ENCODE peak calls at places on chromosomes 3 and 15, in five cellular contexts. W is AG04449, K is coronary artery, J is pancreas, G is fibroblast of mammary gland. X is an unnamed sample.
A peak's percentile ranks its signal among the peaks of the same experiment; 100 is the strongest.

GRCh38 chr3:52339612-52340011 is 23.5 kb downstream of the DNAH1 start:
- DNase-seq in W (peak; percentile 57), K (no peak), J (peak; percentile 39), G (peak; percentile 88), X (peak; percentile 88)

GRCh38 chr3:53728606-53729005 is 117.6 kb downstream of the CHDH start:
- DNase-seq in W (no peak), K (no peak), J (no peak), G (no peak), X (no peak)

GRCh38 chr3:143658869-143659268 is 189.4 kb downstream of the SLC9A9 start:
- DNase-seq in W (no peak), K (no peak), J (no peak), G (peak; percentile 29), X (peak; percentile 36)

GRCh38 chr3:126101521-126101982 is 17.6 kb upstream of the SLC41A3 start:
- DNase-seq in W (no peak), K (peak; percentile 74), J (no peak), G (no peak), X (no peak)

GRCh38 chr3:23865595-23866396 is 51.0 kb downstream of the NKIRAS1 start:
- DNase-seq in W (no peak), K (no peak), J (no peak), G (peak; percentile 32), X (peak; percentile 81)

GRCh38 chr3:121557426-121557934 is 10.3 kb upstream of the ARGFX start:
- DNase-seq in W (no peak), K (no peak), J (no peak), G (no peak), X (no peak)

GRCh38 chr3:72523409-72524172 is 324.7 kb downstream of the SHQ1 start:
- DNase-seq in W (no peak), K (no peak), J (no peak), G (no peak), X (no peak)

GRCh38 chr15:99228120-99228770 is 21.1 kb downstream of the TTC23 start:
- DNase-seq in W (no peak), K (no peak), J (no peak), G (no peak), X (no peak)

GRCh38 chr15:40941078-40941527 is 12.0 kb downstream of the DLL4 start:
- DNase-seq in W (no peak), K (no peak), J (no peak), G (no peak), X (no peak)

GRCh38 chr15:25905140-25905539 is 42.0 kb upstream of the ATP10A start:
- DNase-seq in W (peak; percentile 68), K (no peak), J (no peak), G (peak; percentile 96), X (peak; percentile 4)

GRCh38 chr3:189457201-189457607 is 174.0 kb upstream of the TP63 start:
- DNase-seq in W (no peak), K (no peak), J (no peak), G (peak; percentile 35), X (no peak)

GRCh38 chr15:58525926-58526538 is 94.2 kb downstream of the LIPC start:
- DNase-seq in W (no peak), K (no peak), J (no peak), G (no peak), X (no peak)

GRCh38 chr3:48403533-48404439 is 26.1 kb downstream of the PLXNB1 start:
- DNase-seq in W (no peak), K (no peak), J (peak; percentile 2), G (no peak), X (no peak)

GRCh38 chr15:74207652-74208440 is 5.3 kb upstream of the STRA6 start:
- DNase-seq in W (no peak), K (no peak), J (no peak), G (no peak), X (no peak)

GRCh38 chr3:28601291-28601690 is 252.7 kb upstream of the AZI2 start:
- DNase-seq in W (no peak), K (no peak), J (peak; percentile 13), G (no peak), X (no peak)

GRCh38 chr15:39403674-39404117 is 177.2 kb upstream of the THBS1 start:
- DNase-seq in W (peak; percentile 59), K (no peak), J (no peak), G (peak; percentile 68), X (peak; percentile 55)

GRCh38 chr15:68367226-68367625 is 64.7 kb downstream of the ITGA11 start:
- DNase-seq in W (no peak), K (no peak), J (no peak), G (no peak), X (no peak)

GRCh38 chr3:127542441-127542952 is 48.0 kb downstream of the TPRA1 start:
- DNase-seq in W (no peak), K (no peak), J (peak; percentile 36), G (no peak), X (no peak)

GRCh38 chr3:184299488-184300376 is 691 bp downstream of the PSMD2 start:
- DNase-seq in W (no peak), K (no peak), J (no peak), G (peak; percentile 65), X (peak; percentile 54)

GRCh38 chr15:89462198-89462912 is 34.0 kb downstream of the RHCG start:
- DNase-seq in W (no peak), K (no peak), J (peak; percentile 89), G (peak; percentile 50), X (peak; percentile 7)

GRCh38 chr15:70605606-70606410 is 157.6 kb downstream of the UACA start:
- DNase-seq in W (no peak), K (no peak), J (peak; percentile 88), G (peak; percentile 82), X (peak; percentile 78)

GRCh38 chr3:79729096-79729495 is 38.7 kb downstream of the ROBO1 start:
- DNase-seq in W (no peak), K (no peak), J (no peak), G (no peak), X (no peak)

GRCh38 chr15:72912121-72912520 is 128.6 kb upstream of the ADPGK start:
- DNase-seq in W (no peak), K (no peak), J (no peak), G (no peak), X (no peak)

GRCh38 chr15:95120595-95120994 is 889.2 kb downstream of the MCTP2 start:
- DNase-seq in W (no peak), K (no peak), J (no peak), G (no peak), X (no peak)

GRCh38 chr15:82298032-82298431 is 35.4 kb downstream of the SAXO2 start:
- DNase-seq in W (no peak), K (no peak), J (no peak), G (no peak), X (no peak)

GRCh38 chr15:34284937-34285336 is 52.6 kb downstream of the SLC12A6 start:
- DNase-seq in W (no peak), K (no peak), J (no peak), G (no peak), X (no peak)

GRCh38 chr15:89533861-89534544 is 37.6 kb upstream of the RHCG start:
- DNase-seq in W (no peak), K (no peak), J (no peak), G (peak; percentile 26), X (no peak)

GRCh38 chr15:51846463-51847230 is 17.2 kb downstream of the TMOD3 start:
- DNase-seq in W (no peak), K (no peak), J (no peak), G (peak; percentile 66), X (peak; percentile 78)

GRCh38 chr15:47507221-47507985 is 209.9 kb upstream of the SEMA6D start:
- DNase-seq in W (no peak), K (no peak), J (no peak), G (no peak), X (no peak)

GRCh38 chr15:27222479-27222878 is 251.5 kb downstream of the GABRG3 start:
- DNase-seq in W (peak; percentile 44), K (no peak), J (no peak), G (peak; percentile 54), X (peak; percentile 1)

GRCh38 chr3:23629181-23629893 is 176.4 kb upstream of the UBE2E1 start:
- DNase-seq in W (no peak), K (no peak), J (peak; percentile 6), G (peak; percentile 52), X (peak; percentile 71)

GRCh38 chr3:127759826-127760225 is 62.5 kb downstream of the MGLL start:
- DNase-seq in W (no peak), K (no peak), J (no peak), G (no peak), X (no peak)

GRCh38 chr3:187746059-187746453 is 788 bp upstream of the BCL6 start:
- DNase-seq in W (no peak), K (no peak), J (no peak), G (peak; percentile 21), X (peak; percentile 45)
- H3K4me3 ChIP-seq in W (peak overlapping the region; percentile 94), K (peak overlapping the region; percentile 84), J (peak overlapping the region; percentile 8), G (peak overlapping the region; percentile 99), X (peak overlapping the region; percentile 93)

DNA sequence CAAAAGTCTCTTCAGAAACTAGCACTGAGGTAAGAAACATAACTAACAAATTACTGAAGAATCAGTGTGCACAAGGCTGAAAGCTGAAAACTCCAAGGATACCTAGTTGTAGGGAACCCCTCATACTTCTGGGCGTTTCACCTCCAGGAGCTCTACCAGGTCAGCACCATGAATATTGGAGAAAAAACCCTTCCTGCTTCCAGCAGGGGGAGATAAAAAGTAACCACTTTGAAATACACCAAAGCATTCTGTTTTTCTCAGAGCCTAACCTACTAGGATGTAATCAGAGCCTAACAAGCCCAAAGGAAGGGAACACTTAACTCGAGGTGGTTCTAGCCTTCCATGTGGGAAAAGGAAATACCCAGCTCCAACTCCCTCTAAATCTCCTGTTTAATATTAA is 175.8 kb upstream of the MME start:
- DNase-seq in W (no peak), K (no peak), J (no peak), G (peak; percentile 59), X (peak; percentile 44)
- TF ChIP-seq CTCF in W (peak; percentile 22), K (no peak), J (no peak), G (peak; percentile 61), X (peak; percentile 62)

GRCh38 chr15:61621146-61621545 is 392.0 kb upstream of the RORA start:
- DNase-seq in W (no peak), K (no peak), J (peak; percentile 3), G (peak; percentile 40), X (no peak)
- H3K4me3 ChIP-seq in W (no peak overlapping the region), K (no peak overlapping the region), J (no peak overlapping the region), G (no peak overlapping the region), X (no peak overlapping the region)

GRCh38 chr15:75578948-75579908 is at the start of gene PTPN9:
- DNase-seq in W (no peak), K (peak; percentile 87), J (peak; percentile 66), G (peak; percentile 63), X (peak; percentile 80)
- TF ChIP-seq CTCF in W (peak; percentile 71), K (peak; percentile 22), J (peak; percentile 5), G (peak; percentile 20), X (peak; percentile 33)

GRCh38 chr15:31352283-31352880 is 25.7 kb downstream of the KLF13 start:
- DNase-seq in W (no peak), K (no peak), J (peak; percentile 92), G (no peak), X (no peak)

GRCh38 chr15:31350771-31351170 is 24.1 kb downstream of the KLF13 start:
- DNase-seq in W (no peak), K (no peak), J (no peak), G (no peak), X (no peak)

GRCh38 chr15:31353931-31354330 is 27.3 kb downstream of the KLF13 start:
- DNase-seq in W (no peak), K (no peak), J (no peak), G (no peak), X (peak; percentile 43)

GRCh38 chr15:31349233-31350141 is 22.9 kb downstream of the KLF13 start:
- DNase-seq in W (no peak), K (no peak), J (no peak), G (peak; percentile 47), X (no peak)

GRCh38 chr15:31352911-31353811 is 26.5 kb downstream of the KLF13 start:
- DNase-seq in W (peak; percentile 67), K (peak; percentile 84), J (peak; percentile 64), G (peak; percentile 87), X (peak; percentile 89)
- H3K4me3 ChIP-seq in W (peak overlapping the region; percentile 3), K (peak overlapping the region; percentile 51), J (no peak overlapping the region), G (no peak overlapping the region), X (no peak overlapping the region)

X was measured in fibroblast of villous mesenchyme.